ENCODE peak calls at places on chromosomes 7 and 10, in five cellular contexts. One of them, this sample, is unnamed.

GRCh38 chr7:16934947-16935742 is 53.4 kb upstream of the AGR3 start:
- DNase-seq in SK-N-SH: no peak
- DNase-seq in HCT116: peak; percentile 48
- DNase-seq in H1: no peak
- DNase-seq in HepG2: no peak
- DNase-seq in this sample: peak; percentile 19

GRCh38 chr7:12139421-12139820 is 71.7 kb upstream of the TMEM106B start:
- DNase-seq in SK-N-SH: no peak
- DNase-seq in HCT116: no peak
- DNase-seq in HepG2: no peak
- DNase-seq in H1: no peak
- DNase-seq in this sample: no peak

GRCh38 chr10:102948163-102948562 is 30.1 kb downstream of the CNNM2 start:
- DNase-seq in HCT116: no peak
- DNase-seq in HepG2: no peak
- DNase-seq in H1: no peak
- DNase-seq in SK-N-SH: no peak
- DNase-seq in this sample: no peak

GRCh38 chr10:282294-283139 is 147.3 kb downstream of the ZMYND11 start:
- DNase-seq in H1: no peak
- DNase-seq in HCT116: no peak
- DNase-seq in HepG2: no peak
- DNase-seq in SK-N-SH: no peak
- DNase-seq in this sample: no peak

GRCh38 chr10:32956365-32957197 is 1.4 kb downstream of the ITGB1 start:
- DNase-seq in H1: no peak
- DNase-seq in SK-N-SH: no peak
- DNase-seq in HCT116: no peak
- DNase-seq in HepG2: no peak
- DNase-seq in this sample: peak; percentile 18

GRCh38 chr7:70014472-70015232 is 416.4 kb downstream of the AUTS2 start:
- DNase-seq in HCT116: no peak
- DNase-seq in SK-N-SH: no peak
- DNase-seq in H1: no peak
- DNase-seq in HepG2: no peak
- DNase-seq in this sample: no peak

GRCh38 chr10:119346063-119346835 is 138.9 kb downstream of the GRK5 start:
- DNase-seq in SK-N-SH: peak; percentile 74
- DNase-seq in HCT116: no peak
- DNase-seq in HepG2: no peak
- DNase-seq in H1: no peak
- DNase-seq in this sample: no peak

GRCh38 chr7:55575098-55575497 is 2.8 kb upstream of the VOPP1 start:
- DNase-seq in HCT116: no peak
- DNase-seq in H1: no peak
- DNase-seq in SK-N-SH: no peak
- DNase-seq in HepG2: no peak
- DNase-seq in this sample: peak; percentile 38

GRCh38 chr7:159197066-159197975 is 52.7 kb upstream of the VIPR2 start:
- DNase-seq in HCT116: no peak
- DNase-seq in SK-N-SH: no peak
- DNase-seq in H1: no peak
- DNase-seq in HepG2: no peak
- DNase-seq in this sample: no peak

GRCh38 chr10:112375721-112376577 is 2.0 kb downstream of the ACSL5 start:
- DNase-seq in SK-N-SH: no peak
- DNase-seq in HepG2: peak; percentile 56
- DNase-seq in HCT116: no peak
- DNase-seq in H1: no peak
- DNase-seq in this sample: peak; percentile 45

GRCh38 chr7:31783221-31783620 is 96.2 kb downstream of the PPP1R17 start:
- DNase-seq in HCT116: no peak
- DNase-seq in SK-N-SH: no peak
- DNase-seq in H1: no peak
- DNase-seq in HepG2: no peak
- DNase-seq in this sample: no peak

GRCh38 chr7:23093546-23093945 is 12.0 kb upstream of the KLHL7 start:
- DNase-seq in SK-N-SH: no peak
- DNase-seq in H1: no peak
- DNase-seq in HepG2: no peak
- DNase-seq in HCT116: no peak
- DNase-seq in this sample: no peak

GRCh38 chr7:134948736-134949135 is 37.6 kb upstream of the AGBL3 start:
- DNase-seq in H1: no peak
- DNase-seq in SK-N-SH: no peak
- DNase-seq in HepG2: no peak
- DNase-seq in HCT116: no peak
- DNase-seq in this sample: no peak

GRCh38 chr10:6114299-6114698 is 25.5 kb downstream of the RBM17 start:
- DNase-seq in HCT116: no peak
- DNase-seq in SK-N-SH: no peak
- DNase-seq in H1: no peak
- DNase-seq in HepG2: no peak
- DNase-seq in this sample: no peak

GRCh38 chr10:30857803-30858202 is 173.9 kb downstream of the ZNF438 start:
- DNase-seq in HCT116: no peak
- DNase-seq in H1: no peak
- DNase-seq in HepG2: no peak
- DNase-seq in SK-N-SH: no peak
- DNase-seq in this sample: peak; percentile 50

GRCh38 chr7:18666107-18666728 is 170.7 kb downstream of the HDAC9 start:
- DNase-seq in H1: peak; percentile 23
- DNase-seq in SK-N-SH: peak; percentile 53
- DNase-seq in HepG2: peak; percentile 28
- DNase-seq in HCT116: peak; percentile 78
- DNase-seq in this sample: peak; percentile 62

GRCh38 chr7:72467237-72467636 is 55.1 kb upstream of the CALN1 start:
- DNase-seq in SK-N-SH: no peak
- DNase-seq in HCT116: no peak
- DNase-seq in HepG2: no peak
- DNase-seq in H1: no peak
- DNase-seq in this sample: no peak

GRCh38 chr10:9069136-9069535 is 1014.6 kb downstream of the GATA3 start:
- DNase-seq in H1: no peak
- DNase-seq in HCT116: no peak
- DNase-seq in SK-N-SH: no peak
- DNase-seq in HepG2: no peak
- DNase-seq in this sample: no peak

GRCh38 chr10:24449769-24450310 is 240.9 kb downstream of the KIAA1217 start:
- DNase-seq in SK-N-SH: no peak
- DNase-seq in H1: no peak
- DNase-seq in HCT116: no peak
- DNase-seq in HepG2: no peak
- DNase-seq in this sample: no peak

GRCh38 chr10:110485541-110485940 is 12.2 kb upstream of the DUSP5 start:
- DNase-seq in SK-N-SH: no peak
- DNase-seq in HCT116: no peak
- DNase-seq in HepG2: no peak
- DNase-seq in H1: no peak
- DNase-seq in this sample: no peak

GRCh38 chr7:181738-182137 is 10.6 kb upstream of the FAM20C start:
- DNase-seq in HepG2: no peak
- DNase-seq in H1: no peak
- DNase-seq in SK-N-SH: no peak
- DNase-seq in HCT116: no peak
- DNase-seq in this sample: no peak

GRCh38 chr10:104680467-104681401 is 39.6 kb downstream of the SORCS3 start:
- DNase-seq in HepG2: no peak
- DNase-seq in SK-N-SH: peak; percentile 82
- DNase-seq in HCT116: no peak
- DNase-seq in H1: no peak
- DNase-seq in this sample: no peak

GRCh38 chr10:102175415-102175814 is 23.2 kb downstream of the NOLC1 start:
- DNase-seq in HepG2: no peak
- DNase-seq in HCT116: no peak
- DNase-seq in H1: no peak
- DNase-seq in SK-N-SH: no peak
- DNase-seq in this sample: no peak

GRCh38 chr10:43390791-43391190 is 18.2 kb downstream of the HNRNPF start:
- DNase-seq in HepG2: peak; percentile 42
- DNase-seq in H1: no peak
- DNase-seq in SK-N-SH: peak; percentile 49
- DNase-seq in HCT116: no peak
- DNase-seq in this sample: peak; percentile 30

GRCh38 chr10:50919010-50919409 is 33.6 kb upstream of the A1CF start:
- DNase-seq in SK-N-SH: no peak
- DNase-seq in H1: no peak
- DNase-seq in HCT116: no peak
- DNase-seq in HepG2: no peak
- DNase-seq in this sample: no peak

GRCh38 chr7:85529197-85529596 is 342.3 kb upstream of the SEMA3D start:
- DNase-seq in HCT116: no peak
- DNase-seq in H1: no peak
- DNase-seq in HepG2: no peak
- DNase-seq in SK-N-SH: no peak
- DNase-seq in this sample: peak; percentile 11

GRCh38 chr10:131076341-131076740 is 235.2 kb downstream of the TCERG1L start:
- DNase-seq in SK-N-SH: no peak
- DNase-seq in HCT116: no peak
- DNase-seq in HepG2: no peak
- DNase-seq in H1: no peak
- DNase-seq in this sample: no peak

GRCh38 chr7:47472444-47473157 is 109.3 kb downstream of the TNS3 start:
- DNase-seq in HCT116: no peak
- DNase-seq in HepG2: no peak
- DNase-seq in H1: no peak
- DNase-seq in SK-N-SH: no peak
- DNase-seq in this sample: no peak

GRCh38 chr7:41107938-41108448 is 594.9 kb downstream of the INHBA start:
- DNase-seq in H1: no peak
- DNase-seq in SK-N-SH: no peak
- DNase-seq in HepG2: peak; percentile 3
- DNase-seq in HCT116: no peak
- DNase-seq in this sample: no peak
- H2AFZ ChIP-seq in H1: no peak overlapping the region
- H2AFZ ChIP-seq in SK-N-SH: peak overlapping the region; percentile 75
- H2AFZ ChIP-seq in HepG2: no peak overlapping the region
- H2AFZ ChIP-seq in HCT116: peak overlapping the region; percentile 38
- H2AFZ ChIP-seq in this sample: peak overlapping the region; percentile 28

GRCh38 chr7:157302314-157302711 is 34.5 kb upstream of the DNAJB6 start:
- DNase-seq in HepG2: no peak
- DNase-seq in HCT116: no peak
- DNase-seq in H1: no peak
- DNase-seq in SK-N-SH: peak; percentile 49
- DNase-seq in this sample: no peak
- TF ChIP-seq MAX in HepG2: no peak
- TF ChIP-seq MAX in HCT116: peak; percentile 37
- TF ChIP-seq MAX in H1: no peak
- TF ChIP-seq MAX in SK-N-SH: no peak
- TF ChIP-seq MAX in this sample: no peak

GRCh38 chr10:132399117-132400035 is 2.4 kb downstream of the PWWP2B start:
- DNase-seq in SK-N-SH: no peak
- DNase-seq in HepG2: no peak
- DNase-seq in HCT116: no peak
- DNase-seq in H1: no peak
- DNase-seq in this sample: no peak

GRCh38 chr10:132396495-132397035 is 435 bp upstream of the PWWP2B start:
- DNase-seq in SK-N-SH: peak; percentile 96
- DNase-seq in HepG2: peak; percentile 26
- DNase-seq in HCT116: no peak
- DNase-seq in H1: no peak
- DNase-seq in this sample: no peak

GRCh38 chr10:132398566-132398991 is 1.6 kb downstream of the PWWP2B start:
- DNase-seq in HepG2: no peak
- DNase-seq in SK-N-SH: no peak
- DNase-seq in H1: no peak
- DNase-seq in HCT116: no peak
- DNase-seq in this sample: no peak

GRCh38 chr10:132397036-132397541 is at the start of gene PWWP2B:
- DNase-seq in HCT116: no peak
- DNase-seq in HepG2: no peak
- DNase-seq in SK-N-SH: peak; percentile 87
- DNase-seq in H1: no peak
- DNase-seq in this sample: no peak

DNA sequence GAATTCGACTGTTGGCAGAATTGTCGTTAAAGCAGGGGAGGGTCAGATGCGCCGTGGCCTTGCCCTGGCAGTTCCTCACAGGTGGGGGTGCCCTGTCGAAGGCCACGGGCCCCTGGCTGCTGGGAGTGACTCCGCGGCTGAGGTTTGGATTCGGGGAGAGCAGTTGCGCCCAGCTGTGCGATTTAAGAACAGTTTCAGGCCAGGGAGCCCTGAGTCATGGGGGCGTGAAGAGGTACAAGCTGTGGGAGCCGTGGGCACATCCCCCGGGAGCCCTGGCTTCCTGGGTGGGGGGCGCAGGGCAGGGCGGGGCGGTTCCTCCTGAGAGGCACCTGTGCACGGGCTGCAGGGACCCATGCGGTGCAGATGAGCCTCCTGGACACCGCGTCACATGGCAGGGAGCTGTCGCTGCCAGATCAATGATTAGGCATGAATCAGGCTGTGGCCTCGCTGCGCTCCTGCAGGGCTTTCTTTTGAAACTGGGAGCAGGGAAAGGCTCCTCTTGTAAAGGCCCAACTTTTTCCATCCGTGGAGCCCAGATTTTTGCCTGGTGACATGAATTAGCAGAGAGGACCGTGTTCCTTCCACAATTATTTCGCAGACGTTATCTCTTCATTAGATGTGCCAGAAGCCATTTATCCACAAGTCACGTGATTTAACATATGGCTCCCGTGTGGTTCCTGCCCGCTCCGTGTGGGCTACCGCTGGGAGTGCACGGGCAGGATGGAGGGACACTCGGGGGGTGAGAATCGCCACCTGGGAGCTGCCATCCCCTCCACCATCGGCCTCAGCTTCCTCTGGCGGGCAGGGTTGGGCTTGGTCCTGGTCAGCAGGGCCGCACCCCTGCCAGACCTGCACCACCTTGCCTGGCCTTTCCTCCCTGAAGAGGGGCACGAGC is 918 bp downstream of the PWWP2B start:
- DNase-seq in H1: no peak
- DNase-seq in SK-N-SH: peak; percentile 87
- DNase-seq in HCT116: no peak
- DNase-seq in HepG2: no peak
- DNase-seq in this sample: peak; percentile 37
- TF ChIP-seq POLR2AphosphoS5 in H1: no peak
- TF ChIP-seq POLR2AphosphoS5 in SK-N-SH: no peak
- TF ChIP-seq POLR2AphosphoS5 in HCT116: no peak
- TF ChIP-seq POLR2AphosphoS5 in HepG2: no peak
- TF ChIP-seq POLR2AphosphoS5 in this sample: no peak

GRCh38 chr10:86958831-86959736 is 685 bp downstream of the SNCG start:
- DNase-seq in SK-N-SH: peak; percentile 38
- DNase-seq in H1: no peak
- DNase-seq in HCT116: peak; percentile 62
- DNase-seq in HepG2: peak; percentile 31
- DNase-seq in this sample: peak; percentile 79

GRCh38 chr10:86956841-86957448 is 470 bp downstream of the MMRN2 start:
- DNase-seq in HCT116: no peak
- DNase-seq in HepG2: no peak
- DNase-seq in SK-N-SH: peak; percentile 60
- DNase-seq in H1: no peak
- DNase-seq in this sample: no peak

GRCh38 chr10:86958109-86958830 is at the start of gene SNCG:
- DNase-seq in HCT116: no peak
- DNase-seq in HepG2: no peak
- DNase-seq in H1: no peak
- DNase-seq in SK-N-SH: no peak
- DNase-seq in this sample: peak; percentile 68

GRCh38 chr10:86956195-86956840 is 1.1 kb downstream of the MMRN2 start:
- DNase-seq in H1: no peak
- DNase-seq in HCT116: no peak
- DNase-seq in SK-N-SH: no peak
- DNase-seq in HepG2: no peak
- DNase-seq in this sample: peak; percentile 43

GRCh38 chr10:86957471-86958108 is at the start of gene MMRN2:
- DNase-seq in SK-N-SH: no peak
- DNase-seq in HepG2: no peak
- DNase-seq in H1: no peak
- DNase-seq in HCT116: no peak
- DNase-seq in this sample: peak; percentile 85
- H2AFZ ChIP-seq in SK-N-SH: no peak within 1 kb of the TSS
- H2AFZ ChIP-seq in HepG2: no peak within 1 kb of the TSS
- H2AFZ ChIP-seq in H1: no peak within 1 kb of the TSS
- H2AFZ ChIP-seq in HCT116: no peak within 1 kb of the TSS
- H2AFZ ChIP-seq in this sample: peak within 1 kb of the TSS; percentile 46

This sample was measured in endothelial cell of umbilical vein.